ENCODE peak calls at places on chromosomes 5 and 9, in five cellular contexts. One of them, this sample, is unnamed.

GRCh38 chr5:159095218-159095617 is 4.5 kb downstream of the EBF1 start:
- DNase-seq in GM20000: no peak
- DNase-seq in AG20443: no peak
- DNase-seq in CD4-positive, alpha-beta T cell: no peak
- DNase-seq in stimulated activated CD4-positive, alpha-beta T cell treated with anti-CD3 and anti-CD28 coated beads, Interleukin-2, amount 100 ng/mL, for 48 hours: no peak
- DNase-seq in this sample: peak

GRCh38 chr5:156559955-156560354 is 233.0 kb downstream of the SGCD start:
- DNase-seq in GM20000: no peak
- DNase-seq in AG20443: no peak
- DNase-seq in CD4-positive, alpha-beta T cell: no peak
- DNase-seq in stimulated activated CD4-positive, alpha-beta T cell treated with anti-CD3 and anti-CD28 coated beads, Interleukin-2, amount 100 ng/mL, for 48 hours: no peak
- DNase-seq in this sample: no peak

GRCh38 chr9:83430681-83431080 is 107.5 kb downstream of the FRMD3 start:
- DNase-seq in GM20000: no peak
- DNase-seq in AG20443: no peak
- DNase-seq in CD4-positive, alpha-beta T cell: no peak
- DNase-seq in stimulated activated CD4-positive, alpha-beta T cell treated with anti-CD3 and anti-CD28 coated beads, Interleukin-2, amount 100 ng/mL, for 48 hours: no peak
- DNase-seq in this sample: no peak

GRCh38 chr9:117296453-117296852 is 118.4 kb downstream of the ASTN2 start:
- DNase-seq in GM20000: no peak
- DNase-seq in AG20443: no peak
- DNase-seq in CD4-positive, alpha-beta T cell: no peak
- DNase-seq in stimulated activated CD4-positive, alpha-beta T cell treated with anti-CD3 and anti-CD28 coated beads, Interleukin-2, amount 100 ng/mL, for 48 hours: no peak
- DNase-seq in this sample: no peak

GRCh38 chr5:119417891-119418781 is 34.2 kb upstream of the HSD17B4 start:
- DNase-seq in GM20000: no peak
- DNase-seq in AG20443: peak
- DNase-seq in CD4-positive, alpha-beta T cell: no peak
- DNase-seq in stimulated activated CD4-positive, alpha-beta T cell treated with anti-CD3 and anti-CD28 coated beads, Interleukin-2, amount 100 ng/mL, for 48 hours: no peak
- DNase-seq in this sample: peak

GRCh38 chr9:121545148-121545874 is 45.7 kb upstream of the GGTA1 start:
- DNase-seq in GM20000: no peak
- DNase-seq in AG20443: no peak
- DNase-seq in CD4-positive, alpha-beta T cell: no peak
- DNase-seq in stimulated activated CD4-positive, alpha-beta T cell treated with anti-CD3 and anti-CD28 coated beads, Interleukin-2, amount 100 ng/mL, for 48 hours: no peak
- DNase-seq in this sample: no peak

GRCh38 chr5:135753990-135754389 is 80.5 kb upstream of the SLC25A48 start:
- DNase-seq in GM20000: no peak
- DNase-seq in AG20443: no peak
- DNase-seq in CD4-positive, alpha-beta T cell: no peak
- DNase-seq in stimulated activated CD4-positive, alpha-beta T cell treated with anti-CD3 and anti-CD28 coated beads, Interleukin-2, amount 100 ng/mL, for 48 hours: no peak
- DNase-seq in this sample: no peak

GRCh38 chr9:76269789-76270188 is 124.4 kb downstream of the RFK start:
- DNase-seq in GM20000: no peak
- DNase-seq in AG20443: peak
- DNase-seq in CD4-positive, alpha-beta T cell: no peak
- DNase-seq in stimulated activated CD4-positive, alpha-beta T cell treated with anti-CD3 and anti-CD28 coated beads, Interleukin-2, amount 100 ng/mL, for 48 hours: no peak
- DNase-seq in this sample: no peak

This sample was measured in Karpas-422.